ENCODE peak calls at places on chromosomes 12 and 14, in four cellular contexts. K is fibroblast of lung; V is GM13977; G is CD8-positive, alpha-beta T cell. A is an unnamed sample.

GRCh38 chr12:124440031-124440626 is 127.3 kb downstream of the NCOR2 start:
- DNase-seq in V (no peak), K (no peak), G (no peak), A (no peak)

GRCh38 chr12:124296295-124296915 is 1.5 kb downstream of the RFLNA start:
- DNase-seq in V (no peak), K (no peak), G (no peak), A (peak; percentile 28)

GRCh38 chr12:67667276-67668073 is 18.9 kb downstream of the DYRK2 start:
- DNase-seq in G (no peak), V (no peak), K (no peak), A (no peak)

GRCh38 chr12:125245601-125246345 is 180.5 kb downstream of the AACS start:
- DNase-seq in V (no peak), G (no peak), K (no peak), A (no peak)

GRCh38 chr12:39835517-39836489 is 216.2 kb upstream of the ABCD2 start:
- DNase-seq in K (no peak), G (no peak), V (no peak), A (no peak)

GRCh38 chr12:45743247-45743646 is 13.7 kb downstream of the ARID2 start:
- DNase-seq in K (no peak), V (no peak), G (no peak), A (no peak)

GRCh38 chr12:575129-575502 is 88.1 kb downstream of the NINJ2 start:
- DNase-seq in G (no peak), V (no peak), K (no peak), A (no peak)

GRCh38 chr14:20757963-20758362 is 10.2 kb upstream of the EDDM3B start:
- DNase-seq in V (peak; percentile 25), G (no peak), K (no peak), A (peak; percentile 28)

GRCh38 chr12:47364251-47364650 is 284.5 kb upstream of the AMIGO2 start:
- DNase-seq in G (no peak), V (no peak), K (no peak), A (no peak)

GRCh38 chr12:47362131-47362686 is 282.4 kb upstream of the AMIGO2 start:
- DNase-seq in G (no peak), K (no peak), V (no peak), A (no peak)

GRCh38 chr12:47360771-47361388 is 281.1 kb upstream of the AMIGO2 start:
- DNase-seq in V (no peak), K (no peak), G (no peak), A (no peak)

GRCh38 chr12:47366203-47366978 is 286.6 kb upstream of the AMIGO2 start:
- DNase-seq in K (no peak), V (no peak), G (no peak), A (no peak)

DNA sequence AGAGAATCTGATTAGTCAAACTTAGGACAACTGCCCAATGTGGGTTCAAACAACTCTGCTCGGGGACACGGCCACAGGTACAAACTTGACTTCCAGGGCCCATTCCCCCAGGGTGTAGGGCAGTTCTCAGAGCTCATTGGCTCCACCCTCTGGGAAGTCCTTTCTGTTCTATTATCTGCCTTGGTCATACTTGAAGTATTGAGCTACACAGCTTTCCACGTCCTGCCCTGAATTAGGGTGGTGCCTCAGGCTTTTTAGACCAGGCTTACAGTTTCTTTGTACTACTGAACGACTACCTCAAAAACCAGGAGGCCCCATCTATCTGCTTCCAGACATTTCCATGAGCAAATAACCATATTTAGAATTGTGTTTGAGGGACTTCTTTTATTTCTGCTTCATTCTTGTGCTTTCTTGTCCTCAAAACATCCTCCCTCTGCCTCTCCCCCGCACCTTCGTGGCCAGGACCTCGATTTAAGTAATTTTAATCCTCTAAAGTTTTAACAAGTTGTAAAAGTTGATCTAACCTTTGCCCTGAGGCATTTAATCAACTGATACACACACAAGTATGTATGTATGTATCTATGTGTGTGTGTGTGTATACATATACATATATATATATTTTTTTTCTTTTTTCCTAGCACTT is 281.8 kb upstream of the AMIGO2 start:
- DNase-seq in G (no peak), V (no peak), K (no peak), A (no peak)
- TF ChIP-seq CTCF in G (no peak), V (no peak), K (no peak), A (no peak)

GRCh38 chr12:21476949-21477348 is 24.5 kb downstream of the RECQL start:
- DNase-seq in K (peak; percentile 67), V (no peak), G (no peak), A (no peak)
- TF ChIP-seq CTCF in K (no peak), V (no peak), G (no peak), A (no peak)

GRCh38 chr14:87049886-87050820 is 942.8 kb downstream of the GALC start:
- DNase-seq in K (peak; percentile 18), G (no peak), V (no peak), A (no peak)
- TF ChIP-seq CTCF in K (peak; percentile 71), G (no peak), V (no peak), A (no peak)

GRCh38 chr12:116612436-116612835 is 53.3 kb downstream of the MAP1LC3B2 start:
- DNase-seq in V (no peak), K (no peak), G (no peak), A (no peak)
- TF ChIP-seq CTCF in V (no peak), K (no peak), G (no peak), A (no peak)

GRCh38 chr12:49902399-49903350 is 1.0 kb downstream of the FAIM2 start:
- DNase-seq in K (no peak), G (no peak), V (no peak), A (no peak)
- TF ChIP-seq CTCF in K (no peak), G (no peak), V (no peak), A (no peak)

GRCh38 chr12:52152905-52153317 is 38.9 kb downstream of the KRT80 start:
- DNase-seq in G (no peak), V (no peak), K (no peak), A (no peak)
- TF ChIP-seq CTCF in G (no peak), V (no peak), K (no peak), A (no peak)

A was measured in GM13976.